ENCODE peak calls at places on chromosomes 5 and 9, in eight cellular contexts. B, O, U, E, P, H, V and N are unnamed samples.

GRCh38 chr5:100900796-100901731 is 2.0 kb downstream of the ST8SIA4 start:
- DNase-seq in B (no peak), O (peak), U (peak), E (no peak), P (peak), H (peak), V (peak), N (no peak)

GRCh38 chr5:55232985-55233928 is at the start of gene CCNO:
- DNase-seq in B (peak), O (peak), U (peak), E (no peak), P (peak), H (peak), V (no peak), N (peak)

GRCh38 chr5:135069016-135069770 is 35.2 kb upstream of the PITX1 start:
- DNase-seq in B (no peak), O (no peak), U (no peak), E (no peak), P (no peak), H (no peak), V (no peak), N (no peak)

GRCh38 chr5:128252794-128253193 is 169.2 kb downstream of the SLC12A2 start:
- DNase-seq in B (no peak), O (no peak), U (no peak), E (no peak), P (no peak), H (peak), V (no peak), N (no peak)

GRCh38 chr5:72018158-72018803 is 89.0 kb upstream of the MAP1B start:
- DNase-seq in B (no peak), O (peak), U (no peak), E (no peak), P (peak), H (peak), V (peak), N (no peak)

GRCh38 chr9:13979941-13980318 is 334.0 kb downstream of the NFIB start:
- DNase-seq in B (no peak), O (no peak), U (no peak), E (no peak), P (no peak), H (no peak), V (no peak), N (no peak)

GRCh38 chr5:172874647-172875371 is 40.8 kb downstream of the ERGIC1 start:
- DNase-seq in B (no peak), O (no peak), U (no peak), E (no peak), P (no peak), H (no peak), V (no peak), N (no peak)

GRCh38 chr5:31090467-31090866 is 103.0 kb upstream of the CDH6 start:
- DNase-seq in B (no peak), O (no peak), U (no peak), E (no peak), P (no peak), H (no peak), V (no peak), N (no peak)

GRCh38 chr9:27528278-27528885 is 1.2 kb downstream of the MOB3B start:
- DNase-seq in B (peak), O (peak), U (peak), E (no peak), P (peak), H (peak), V (no peak), N (no peak)

GRCh38 chr5:55546991-55547390 is 12.2 kb upstream of the PLPP1 start:
- DNase-seq in B (no peak), O (no peak), U (no peak), E (no peak), P (no peak), H (no peak), V (no peak), N (no peak)

GRCh38 chr5:7927466-7928375 is 58.8 kb downstream of the MTRR start:
- DNase-seq in B (peak), O (peak), U (peak), E (no peak), P (no peak), H (peak), V (no peak), N (peak)

GRCh38 chr5:407801-408268 is 35.1 kb upstream of the EXOC3 start:
- DNase-seq in B (no peak), O (no peak), U (no peak), E (no peak), P (no peak), H (peak), V (no peak), N (no peak)

GRCh38 chr5:123696948-123697347 is 185.0 kb downstream of the CSNK1G3 start:
- DNase-seq in B (peak), O (no peak), U (peak), E (no peak), P (no peak), H (peak), V (no peak), N (peak)

GRCh38 chr9:95516736-95517558 is at the start of gene PTCH1:
- DNase-seq in B (peak), O (peak), U (peak), E (no peak), P (peak), H (peak), V (no peak), N (no peak)

GRCh38 chr5:107563957-107564544 is 106.7 kb downstream of the EFNA5 start:
- DNase-seq in B (no peak), O (no peak), U (no peak), E (no peak), P (no peak), H (no peak), V (no peak), N (no peak)